ENCODE peak calls at places on chromosomes 3 and 15, in six cellular contexts. One of them, this sample, is unnamed.

GRCh38 chr3:88151358-88151757 is 1.6 kb downstream of the C3orf38 start:
- DNase-seq in PC-3: peak
- DNase-seq in HL-60: no peak
- DNase-seq in epithelial cell of prostate: no peak
- DNase-seq in brain microvascular endothelial cell: no peak
- DNase-seq in HCT116: no peak
- DNase-seq in this sample: peak

GRCh38 chr3:119783883-119784282 is 2.0 kb downstream of the NR1I2 start:
- DNase-seq in PC-3: no peak
- DNase-seq in HL-60: peak
- DNase-seq in epithelial cell of prostate: no peak
- DNase-seq in brain microvascular endothelial cell: no peak
- DNase-seq in HCT116: no peak
- DNase-seq in this sample: no peak

GRCh38 chr3:123329636-123330340 is 119.1 kb downstream of the ADCY5 start:
- DNase-seq in PC-3: no peak
- DNase-seq in HL-60: no peak
- DNase-seq in epithelial cell of prostate: no peak
- DNase-seq in brain microvascular endothelial cell: no peak
- DNase-seq in HCT116: no peak
- DNase-seq in this sample: no peak

GRCh38 chr3:193884652-193885051 is 251.3 kb upstream of the HES1 start:
- DNase-seq in PC-3: no peak
- DNase-seq in HL-60: no peak
- DNase-seq in epithelial cell of prostate: no peak
- DNase-seq in brain microvascular endothelial cell: no peak
- DNase-seq in HCT116: no peak
- DNase-seq in this sample: no peak

GRCh38 chr3:186933801-186934200 is 3.5 kb downstream of the ST6GAL1 start:
- DNase-seq in PC-3: no peak
- DNase-seq in HL-60: peak
- DNase-seq in epithelial cell of prostate: no peak
- DNase-seq in brain microvascular endothelial cell: no peak
- DNase-seq in HCT116: no peak
- DNase-seq in this sample: no peak

GRCh38 chr3:168417016-168417415 is 321.3 kb upstream of the GOLIM4 start:
- DNase-seq in PC-3: peak
- DNase-seq in HL-60: no peak
- DNase-seq in epithelial cell of prostate: no peak
- DNase-seq in brain microvascular endothelial cell: no peak
- DNase-seq in HCT116: no peak
- DNase-seq in this sample: no peak

GRCh38 chr3:188719545-188719944 is 452.2 kb upstream of the TPRG1 start:
- DNase-seq in PC-3: no peak
- DNase-seq in HL-60: no peak
- DNase-seq in epithelial cell of prostate: no peak
- DNase-seq in brain microvascular endothelial cell: no peak
- DNase-seq in HCT116: no peak
- DNase-seq in this sample: no peak

GRCh38 chr15:34018021-34018645 is 20.9 kb downstream of the AVEN start:
- DNase-seq in PC-3: no peak
- DNase-seq in HL-60: no peak
- DNase-seq in epithelial cell of prostate: no peak
- DNase-seq in brain microvascular endothelial cell: no peak
- DNase-seq in HCT116: no peak
- DNase-seq in this sample: peak

GRCh38 chr3:40847571-40847992 is 322.8 kb downstream of the ZNF621 start:
- DNase-seq in PC-3: peak
- DNase-seq in HL-60: no peak
- DNase-seq in epithelial cell of prostate: no peak
- DNase-seq in brain microvascular endothelial cell: peak
- DNase-seq in HCT116: no peak
- DNase-seq in this sample: peak

GRCh38 chr15:35702946-35703495 is 157.1 kb upstream of the DPH6 start:
- DNase-seq in PC-3: no peak
- DNase-seq in HL-60: no peak
- DNase-seq in epithelial cell of prostate: no peak
- DNase-seq in brain microvascular endothelial cell: no peak
- DNase-seq in HCT116: no peak
- DNase-seq in this sample: no peak

GRCh38 chr3:53232641-53233377 is 23.0 kb downstream of the TKT start:
- DNase-seq in PC-3: no peak
- DNase-seq in HL-60: no peak
- DNase-seq in epithelial cell of prostate: no peak
- DNase-seq in brain microvascular endothelial cell: no peak
- DNase-seq in HCT116: no peak
- DNase-seq in this sample: no peak

GRCh38 chr15:57485869-57486268 is 105.8 kb upstream of the MYZAP start:
- DNase-seq in PC-3: peak
- DNase-seq in HL-60: no peak
- DNase-seq in epithelial cell of prostate: peak
- DNase-seq in brain microvascular endothelial cell: peak
- DNase-seq in HCT116: peak
- DNase-seq in this sample: peak
- H3K27ac ChIP-seq in PC-3: peak
- H3K27ac ChIP-seq in HL-60: no peak
- H3K27ac ChIP-seq in epithelial cell of prostate: peak
- H3K27ac ChIP-seq in brain microvascular endothelial cell: no peak
- H3K27ac ChIP-seq in HCT116: peak
- H3K27ac ChIP-seq in this sample: peak

GRCh38 chr3:4982773-4983738 is 3.8 kb downstream of the BHLHE40 start:
- DNase-seq in PC-3: no peak
- DNase-seq in HL-60: no peak
- DNase-seq in epithelial cell of prostate: no peak
- DNase-seq in brain microvascular endothelial cell: peak
- DNase-seq in HCT116: no peak
- DNase-seq in this sample: no peak
- H3K27ac ChIP-seq in PC-3: peak
- H3K27ac ChIP-seq in HL-60: no peak
- H3K27ac ChIP-seq in epithelial cell of prostate: peak
- H3K27ac ChIP-seq in brain microvascular endothelial cell: peak
- H3K27ac ChIP-seq in HCT116: peak
- H3K27ac ChIP-seq in this sample: peak

DNA sequence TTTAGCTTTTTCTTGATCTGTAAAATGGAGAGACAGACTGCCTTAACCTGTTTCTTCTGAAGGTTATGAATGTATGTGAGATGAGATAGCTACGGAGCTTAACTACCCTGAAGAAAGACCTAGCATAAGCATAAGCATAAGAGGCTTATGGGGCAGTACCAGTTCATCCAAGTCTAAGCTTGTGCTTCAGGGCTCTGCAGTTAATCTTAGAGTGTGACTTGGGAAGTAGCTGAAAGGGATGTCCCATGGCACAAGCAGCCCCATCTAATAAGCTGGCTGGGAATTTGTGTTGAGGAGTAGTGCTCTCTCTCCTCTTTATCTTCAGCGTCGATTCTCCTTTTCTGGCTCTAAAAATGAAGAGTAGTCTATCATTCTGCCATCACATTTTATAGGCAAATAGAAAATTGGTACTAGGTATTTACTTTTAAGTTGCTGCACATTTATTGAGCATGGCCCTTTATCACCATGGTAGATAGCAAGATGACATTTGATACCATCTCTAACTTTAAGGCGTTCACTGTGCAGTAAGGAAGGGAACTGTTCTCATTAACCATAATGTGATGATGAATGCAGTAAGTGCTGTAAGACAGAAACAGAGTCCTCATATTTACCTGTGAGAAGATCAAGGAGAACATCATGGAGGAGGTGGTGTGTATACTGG is 174.5 kb upstream of the LRRFIP2 start:
- DNase-seq in PC-3: no peak
- DNase-seq in HL-60: no peak
- DNase-seq in epithelial cell of prostate: no peak
- DNase-seq in brain microvascular endothelial cell: no peak
- DNase-seq in HCT116: no peak
- DNase-seq in this sample: no peak
- H3K27ac ChIP-seq in PC-3: no peak
- H3K27ac ChIP-seq in HL-60: no peak
- H3K27ac ChIP-seq in epithelial cell of prostate: no peak
- H3K27ac ChIP-seq in brain microvascular endothelial cell: no peak
- H3K27ac ChIP-seq in HCT116: no peak
- H3K27ac ChIP-seq in this sample: no peak

DNA sequence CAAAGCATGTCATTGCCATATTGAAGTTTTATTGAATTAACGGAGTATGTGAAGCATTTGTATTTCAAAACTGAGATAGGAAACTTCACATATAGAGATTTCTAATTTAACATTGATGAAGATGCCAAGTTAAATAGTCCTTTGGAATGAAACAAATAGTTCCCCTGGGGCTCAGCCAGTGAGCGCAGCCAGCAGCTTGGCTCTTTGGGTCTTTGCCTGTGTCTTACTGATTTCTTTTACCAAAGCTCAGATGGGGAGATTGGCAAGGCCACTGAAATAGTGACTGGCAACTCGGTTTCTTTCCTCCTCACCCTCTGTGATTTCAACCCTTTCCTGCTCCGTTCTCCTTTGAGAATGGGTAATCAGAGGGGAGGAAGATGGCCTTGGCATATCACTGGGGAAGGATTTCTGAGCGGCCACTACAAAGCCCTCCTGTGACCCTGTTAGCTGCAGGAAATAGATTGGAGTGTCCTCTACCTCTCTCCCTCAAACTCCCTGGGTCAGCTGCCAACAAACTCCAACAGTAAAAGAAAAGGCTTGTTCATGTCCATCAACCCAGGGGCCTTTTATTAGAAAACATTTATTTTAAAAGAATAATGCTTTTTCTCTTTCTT is 337.1 kb upstream of the LRRFIP2 start:
- DNase-seq in PC-3: no peak
- DNase-seq in HL-60: no peak
- DNase-seq in epithelial cell of prostate: no peak
- DNase-seq in brain microvascular endothelial cell: no peak
- DNase-seq in HCT116: no peak
- DNase-seq in this sample: no peak
- H3K27ac ChIP-seq in PC-3: no peak
- H3K27ac ChIP-seq in HL-60: no peak
- H3K27ac ChIP-seq in epithelial cell of prostate: no peak
- H3K27ac ChIP-seq in brain microvascular endothelial cell: no peak
- H3K27ac ChIP-seq in HCT116: no peak
- H3K27ac ChIP-seq in this sample: no peak